ENCODE peak calls at places on chromosomes 12 and 14, in seven cellular contexts. V is uterus; T is CD8-positive, alpha-beta T cell; J is DND-41; E is lower lobe of right lung; O is A549; U is lung. Y is an unnamed sample. For H3K4me1, the result is how much of the 10 kb centered on the place peaks cover.

GRCh38 chr14:29235991-29236390 is 469.4 kb downstream of the FOXG1 start:
- DNase-seq in V (no peak), T (no peak), J (no peak), E (no peak), O (no peak), U (no peak), Y (no peak)

GRCh38 chr12:22474970-22475720 is 69.2 kb downstream of the C2CD5 start:
- DNase-seq in V (no peak), T (no peak), J (no peak), E (no peak), O (peak), U (no peak), Y (no peak)

GRCh38 chr12:91400249-91400648 is 217.6 kb upstream of the DCN start:
- DNase-seq in V (no peak), T (no peak), J (no peak), E (no peak), O (no peak), U (no peak), Y (no peak)

GRCh38 chr12:659090-659683 is 4.1 kb downstream of the NINJ2 start:
- DNase-seq in V (no peak), T (no peak), J (no peak), E (no peak), O (no peak), U (no peak), Y (no peak)

GRCh38 chr12:45611061-45611460 is 118.4 kb upstream of the ARID2 start:
- DNase-seq in V (no peak), T (no peak), J (no peak), E (no peak), O (no peak), U (no peak), Y (no peak)

GRCh38 chr12:131883521-131883900 is 10.9 kb upstream of the ULK1 start:
- DNase-seq in V (no peak), T (no peak), J (no peak), E (no peak), O (no peak), U (no peak), Y (no peak)

GRCh38 chr12:5083955-5084849 is 40.5 kb downstream of the KCNA5 start:
- DNase-seq in V (no peak), T (no peak), J (peak), E (no peak), O (peak), U (no peak), Y (peak)

GRCh38 chr12:4909734-4910501 is at the start of gene KCNA1:
- DNase-seq in V (peak), T (no peak), J (no peak), E (no peak), O (no peak), U (no peak), Y (no peak)

GRCh38 chr12:78229491-78230209 is 399.0 kb downstream of the NAV3 start:
- DNase-seq in V (no peak), T (no peak), J (peak), E (no peak), O (peak), U (no peak), Y (peak)

GRCh38 chr12:49079796-49080195 is 10.0 kb upstream of the RHEBL1 start:
- DNase-seq in V (no peak), T (no peak), J (no peak), E (no peak), O (no peak), U (no peak), Y (no peak)

GRCh38 chr14:81455344-81455743 is 55.2 kb upstream of the STON2 start:
- DNase-seq in V (no peak), T (no peak), J (no peak), E (no peak), O (no peak), U (no peak), Y (no peak)

DNA sequence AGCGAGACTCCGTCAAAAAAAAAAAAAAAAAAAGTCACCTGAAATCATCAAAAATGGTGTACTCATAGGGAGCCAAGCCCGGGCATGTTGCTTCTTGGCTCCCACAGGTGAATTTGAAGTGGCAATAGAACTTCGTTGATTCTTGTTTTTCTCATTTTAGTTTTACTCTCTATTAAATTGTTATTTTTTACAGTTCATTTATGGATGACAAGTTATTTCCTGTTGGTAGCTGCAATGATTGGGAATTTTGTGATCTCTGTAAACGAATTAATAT is 1.3 kb downstream of the TM7SF3 start:
- DNase-seq in V (no peak), T (no peak), J (no peak), E (no peak), O (no peak), U (no peak), Y (no peak)
- H3K27ac ChIP-seq in V (no peak), T (no peak), J (peak), E (peak), O (peak), U (no peak), Y (peak)

DNA sequence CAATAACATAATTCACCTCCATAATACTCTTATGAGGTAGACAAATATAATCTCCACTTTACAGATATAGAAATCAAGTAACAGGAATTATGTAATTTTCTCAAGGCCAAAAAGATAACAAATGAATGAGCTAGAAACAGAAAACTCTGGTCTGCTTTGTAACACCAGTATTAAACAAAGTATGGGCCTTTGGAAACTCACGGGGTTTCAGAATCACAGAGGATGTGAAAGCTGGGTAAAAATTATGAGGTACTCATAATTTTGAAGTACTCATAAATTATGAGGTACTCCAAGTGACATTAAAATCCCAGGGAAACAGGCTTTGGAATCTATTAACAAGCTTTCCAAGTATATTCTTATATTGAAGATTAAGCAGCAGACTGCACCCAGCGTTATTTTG is 140.2 kb downstream of the MED13L start:
- DNase-seq in V (no peak), T (no peak), J (no peak), E (no peak), O (no peak), U (no peak), Y (no peak)
- H3K4me1 ChIP-seq in V (under half), T (under half), J (under half), E (half or more), O (half or more), U (under half), Y (under half)

GRCh38 chr12:63945777-63946176 is 101.3 kb downstream of the SRGAP1 start:
- DNase-seq in V (no peak), T (no peak), J (no peak), E (no peak), O (no peak), U (no peak), Y (no peak)
- H3K27ac ChIP-seq in V (no peak), T (no peak), J (no peak), E (no peak), O (no peak), U (no peak), Y (no peak)

GRCh38 chr12:32545413-32545970 is 133.6 kb upstream of the DNM1L start:
- DNase-seq in V (no peak), T (no peak), J (no peak), E (no peak), O (no peak), U (no peak), Y (no peak)

GRCh38 chr12:32542550-32543229 is 136.4 kb upstream of the DNM1L start:
- DNase-seq in V (no peak), T (no peak), J (no peak), E (no peak), O (no peak), U (no peak), Y (no peak)

GRCh38 chr12:32546272-32546671 is 132.8 kb upstream of the DNM1L start:
- DNase-seq in V (no peak), T (no peak), J (no peak), E (no peak), O (no peak), U (no peak), Y (no peak)

GRCh38 chr12:32541754-32542374 is 137.2 kb upstream of the DNM1L start:
- DNase-seq in V (no peak), T (no peak), J (no peak), E (no peak), O (no peak), U (no peak), Y (no peak)

GRCh38 chr12:32544893-32545292 is 134.2 kb upstream of the DNM1L start:
- DNase-seq in V (no peak), T (no peak), J (no peak), E (no peak), O (no peak), U (no peak), Y (no peak)
- H3K4me1 ChIP-seq in V (under half), T (under half), J (under half), E (half or more), O (under half), U (under half), Y (half or more)

GRCh38 chr12:54129028-54129903 is 59.5 kb downstream of the SMUG1 start:
- DNase-seq in V (no peak), T (no peak), J (no peak), E (no peak), O (no peak), U (no peak), Y (no peak)
- H3K27ac ChIP-seq in V (no peak), T (no peak), J (no peak), E (no peak), O (no peak), U (no peak), Y (no peak)

GRCh38 chr12:47817272-47818006 is 2.3 kb downstream of the HDAC7 start:
- DNase-seq in V (no peak), T (no peak), J (peak), E (no peak), O (no peak), U (no peak), Y (no peak)
- H3K4me1 ChIP-seq in V (under half), T (half or more), J (half or more), E (half or more), O (half or more), U (under half), Y (half or more)

DNA sequence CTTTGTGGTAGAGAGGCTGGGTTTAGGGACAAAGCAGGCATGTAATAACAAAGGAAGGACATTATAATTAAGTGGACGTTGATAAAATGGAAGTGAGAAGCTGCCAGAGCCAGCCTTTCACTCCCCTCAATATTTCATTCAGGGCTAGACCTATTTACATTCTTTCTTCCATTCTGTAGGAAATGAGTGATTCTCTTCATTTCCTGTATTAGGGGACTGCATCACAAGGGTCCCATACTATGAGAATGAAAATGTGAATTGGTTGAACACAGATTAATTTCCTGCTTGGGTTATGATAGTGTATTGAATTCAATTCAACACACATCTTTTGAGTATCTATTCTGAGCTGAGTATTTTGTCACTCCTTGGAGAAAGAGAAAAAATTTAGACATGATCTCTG is 143.0 kb downstream of the OTOGL start:
- DNase-seq in V (no peak), T (no peak), J (no peak), E (no peak), O (no peak), U (no peak), Y (no peak)
- H3K27ac ChIP-seq in V (no peak), T (no peak), J (no peak), E (no peak), O (no peak), U (no peak), Y (no peak)

DNA sequence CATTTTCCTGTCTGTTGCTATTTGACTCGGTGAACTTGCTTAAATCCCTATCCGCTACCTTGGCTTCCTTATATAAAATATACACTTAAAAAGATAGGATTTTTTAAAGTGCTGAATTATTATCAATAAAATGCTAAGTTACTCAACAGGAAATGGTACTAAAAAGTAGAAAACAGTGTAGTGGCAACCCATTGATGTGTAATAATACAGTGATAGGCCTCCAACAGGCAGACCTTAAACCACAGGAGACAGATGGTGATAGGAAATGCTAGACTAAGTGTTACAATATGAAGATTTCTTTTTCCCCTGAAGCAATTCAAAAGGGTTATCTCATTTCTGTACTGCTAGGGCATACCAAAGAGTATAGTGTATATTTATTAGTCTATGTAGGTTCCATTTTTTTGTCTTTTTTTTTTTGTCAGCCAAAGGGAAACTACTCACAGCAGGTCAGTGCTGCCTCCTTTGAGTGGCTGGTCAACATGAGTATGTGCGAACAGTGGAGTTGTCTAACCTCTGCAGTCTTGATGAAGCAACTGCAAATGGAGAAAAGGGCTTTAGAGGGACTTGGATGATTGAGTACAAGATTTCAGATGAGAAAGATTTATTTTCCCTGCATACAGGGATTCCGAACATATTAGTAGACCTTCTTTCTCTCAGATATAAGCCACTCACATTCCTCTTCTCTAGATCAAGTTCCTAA is 183.8 kb downstream of the ACSS3 start:
- DNase-seq in V (no peak), T (no peak), J (no peak), E (no peak), O (no peak), U (no peak), Y (no peak)
- H3K4me1 ChIP-seq in V (under half), T (under half), J (under half), E (under half), O (under half), U (under half), Y (under half)

Y was measured in body of pancreas.